ENCODE peak calls at places on chromosomes 3 and 15, in four cellular contexts. F is astrocyte, X is K562, L is H9. R is an unnamed sample.

GRCh38 chr3:23239181-23240068 is 36.3 kb downstream of the UBE2E2 start:
- DNase-seq in F (no peak), L (no peak), X (no peak), R (no peak)

GRCh38 chr15:81725590-81725989 is 320.2 kb downstream of the MEX3B start:
- DNase-seq in F (no peak), L (no peak), X (no peak), R (no peak)

GRCh38 chr3:141367038-141367730 is 1.1 kb upstream of the ZBTB38 start:
- DNase-seq in L (no peak), F (peak; percentile 100), X (no peak), R (peak; percentile 31)

GRCh38 chr15:46855388-46855787 is 861.9 kb upstream of the SEMA6D start:
- DNase-seq in L (no peak), X (no peak), F (no peak), R (no peak)

GRCh38 chr15:68114356-68114755 is 60.2 kb downstream of the PIAS1 start:
- DNase-seq in L (no peak), F (peak; percentile 42), X (no peak), R (no peak)

GRCh38 chr3:185713015-185713414 is 111.8 kb downstream of the IGF2BP2 start:
- DNase-seq in X (no peak), L (no peak), F (no peak), R (peak; percentile 51)

GRCh38 chr3:66851894-66852613 is 146.1 kb upstream of the KBTBD8 start:
- DNase-seq in F (no peak), X (no peak), L (no peak), R (no peak)

GRCh38 chr3:113051827-113052226 is 61.0 kb downstream of the GTPBP8 start:
- DNase-seq in L (no peak), F (peak; percentile 47), X (no peak), R (peak; percentile 41)

GRCh38 chr3:16490062-16490641 is 23.3 kb downstream of the RFTN1 start:
- DNase-seq in X (no peak), L (no peak), F (no peak), R (no peak)
- H3K79me2 ChIP-seq in X (no peaks in the 10 kb centered on the region), L (no peaks in the 10 kb centered on the region), F (peaks cover 51% of the 10 kb centered on the region), R (no peaks in the 10 kb centered on the region)

GRCh38 chr3:122469659-122470058 is 45.1 kb downstream of the KPNA1 start:
- DNase-seq in F (no peak), X (no peak), L (no peak), R (no peak)
- H4K20me1 ChIP-seq in F (peaks cover 81% of the 10 kb centered on the region), X (peaks cover 8% of the 10 kb centered on the region), L (no peaks in the 10 kb centered on the region), R (peaks cover 12% of the 10 kb centered on the region)

GRCh38 chr15:63834500-63835210 is 907 bp upstream of the HERC1 start:
- DNase-seq in X (no peak), F (no peak), L (peak; percentile 31), R (no peak)

GRCh38 chr15:63833246-63833696 is 477 bp downstream of the HERC1 start:
- DNase-seq in X (peak; percentile 66), L (peak; percentile 39), F (peak; percentile 34), R (peak; percentile 72)

GRCh38 chr15:63830113-63830512 is 3.6 kb downstream of the HERC1 start:
- DNase-seq in F (no peak), X (no peak), L (no peak), R (no peak)

GRCh38 chr15:63832620-63833245 is 1.0 kb downstream of the HERC1 start:
- DNase-seq in L (no peak), X (no peak), F (no peak), R (peak; percentile 13)

DNA sequence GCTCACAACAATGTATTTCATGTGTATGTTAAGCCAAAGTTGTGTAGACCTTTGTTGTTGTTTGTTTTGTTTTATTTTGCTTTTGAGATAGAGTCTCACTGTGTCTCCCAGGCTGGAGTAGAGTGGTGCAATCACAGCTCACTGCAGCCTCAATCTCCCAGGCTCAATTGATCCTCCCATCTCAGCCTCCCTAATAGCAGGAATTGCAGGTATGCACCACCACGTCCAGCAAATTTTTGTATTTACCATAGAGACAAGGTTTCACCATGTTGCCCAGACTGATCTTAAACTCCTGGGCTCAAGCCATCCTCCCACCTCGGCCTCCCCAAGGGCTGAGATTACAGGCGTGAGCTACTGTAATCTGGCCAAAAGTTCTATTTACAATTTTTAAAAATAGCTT is 2.7 kb downstream of the HERC1 start:
- DNase-seq in X (no peak), F (no peak), L (no peak), R (no peak)
- H3K79me2 ChIP-seq in X (peaks cover 76% of the 10 kb centered on the region), F (peaks cover 73% of the 10 kb centered on the region), L (peaks cover 3% of the 10 kb centered on the region), R (peaks cover 71% of the 10 kb centered on the region)

DNA sequence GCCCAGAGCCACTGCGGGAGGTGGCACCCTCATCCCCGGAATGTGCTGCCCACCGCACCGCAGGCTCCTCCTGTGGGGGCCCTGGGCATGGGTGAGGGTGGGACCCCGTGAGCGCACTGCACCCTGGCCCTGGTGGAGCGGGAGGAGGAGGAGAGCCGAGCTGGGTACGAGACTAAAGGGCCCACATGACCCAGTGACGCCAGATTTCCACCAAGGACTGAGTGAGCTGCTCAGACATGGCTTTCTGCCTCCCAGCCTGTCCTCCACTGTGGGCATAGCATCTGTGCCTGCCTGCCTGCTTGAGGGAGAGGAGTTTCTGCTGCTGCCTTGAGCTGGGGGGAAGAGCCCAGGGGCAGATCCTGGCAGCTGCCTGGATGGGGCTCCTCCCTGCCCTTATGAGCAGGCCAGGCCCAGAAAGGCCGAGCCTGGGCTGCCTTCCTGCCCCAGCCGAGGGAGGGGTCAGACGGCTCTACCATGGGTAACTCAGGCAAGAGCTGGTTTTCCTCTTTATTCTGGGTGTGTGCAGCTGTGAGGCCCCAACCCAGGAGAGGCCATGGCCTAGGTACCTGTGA is 88.4 kb downstream of the VGLL4 start:
- DNase-seq in F (no peak), L (no peak), X (no peak), R (no peak)
- H4K20me1 ChIP-seq in F (peaks cover 46% of the 10 kb centered on the region), L (no peaks in the 10 kb centered on the region), X (no peaks in the 10 kb centered on the region), R (peaks cover 11% of the 10 kb centered on the region)

DNA sequence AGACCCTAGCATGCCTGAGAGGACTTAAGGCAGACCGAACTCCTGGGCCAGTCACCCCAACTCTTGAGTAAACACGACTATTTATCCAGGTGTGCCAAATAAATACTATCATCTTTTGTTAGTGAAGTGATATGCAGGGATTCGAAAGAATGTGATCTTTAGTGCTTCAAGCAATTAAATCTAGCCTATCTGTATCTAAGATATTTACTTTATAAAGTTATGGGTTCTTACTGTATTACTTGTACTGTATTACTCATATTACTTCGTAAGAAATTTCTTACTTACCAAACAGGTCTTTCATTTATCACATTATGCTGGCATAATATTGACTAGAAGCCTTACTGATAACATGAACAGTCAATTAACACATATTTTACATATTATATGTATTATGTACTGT is 211.6 kb upstream of the NECTIN3 start:
- DNase-seq in L (no peak), X (no peak), F (no peak), R (no peak)
- H3K79me2 ChIP-seq in L (no peaks in the 10 kb centered on the region), X (no peaks in the 10 kb centered on the region), F (no peaks in the 10 kb centered on the region), R (no peaks in the 10 kb centered on the region)

GRCh38 chr3:65595997-65596300 is 442.8 kb downstream of the MAGI1 start:
- DNase-seq in L (no peak), X (no peak), F (no peak), R (no peak)

GRCh38 chr3:65597225-65597951 is 441.3 kb downstream of the MAGI1 start:
- DNase-seq in L (peak; percentile 93), F (peak; percentile 51), X (no peak), R (peak; percentile 42)

GRCh38 chr3:65595222-65595996 is 443.3 kb downstream of the MAGI1 start:
- DNase-seq in L (no peak), X (peak; percentile 22), F (no peak), R (no peak)

GRCh38 chr3:65597952-65598413 is 440.7 kb downstream of the MAGI1 start:
- DNase-seq in L (peak; percentile 87), X (peak; percentile 29), F (no peak), R (peak; percentile 14)

GRCh38 chr3:65596511-65597224 is 442.1 kb downstream of the MAGI1 start:
- DNase-seq in L (no peak), F (no peak), X (no peak), R (no peak)
- H4K20me1 ChIP-seq in L (no peaks in the 10 kb centered on the region), F (peaks cover 10% of the 10 kb centered on the region), X (no peaks in the 10 kb centered on the region), R (no peaks in the 10 kb centered on the region)